ENCODE peak calls at places on chromosomes 11 and 22, in nine cellular contexts. G is heart left ventricle, O is neural progenitor cell, Y is esophagus squamous epithelium, H is gastrocnemius medialis, T is OCI-LY7, P is vagina, Z is mucosa of descending colon, X is transverse colon. R is an unnamed sample. For H3K4me1, the result is how much of the 10 kb centered on the place peaks cover.

GRCh38 chr22:43802897-43803495 is 9.1 kb downstream of the EFCAB6 start:
- DNase-seq in G (no peak), O (no peak), Y (no peak), H (no peak), T (no peak), P (no peak), Z (no peak), X (no peak), R (no peak)

GRCh38 chr11:125429174-125429707 is 66.8 kb downstream of the FEZ1 start:
- DNase-seq in G (peak), O (peak), Y (no peak), H (peak), T (peak), P (no peak), Z (peak), X (peak), R (peak)

GRCh38 chr11:1202776-1203504 is 19.9 kb upstream of the MUC5B start:
- DNase-seq in G (no peak), O (peak), Y (no peak), H (no peak), T (peak), P (no peak), Z (peak), X (peak), R (peak)

GRCh38 chr11:125376856-125377255 is 119.2 kb downstream of the FEZ1 start:
- DNase-seq in G (no peak), O (no peak), Y (no peak), H (no peak), T (no peak), P (no peak), Z (no peak), X (no peak), R (no peak)

GRCh38 chr11:134126197-134126822 is 57.4 kb downstream of the JAM3 start:
- DNase-seq in G (no peak), O (no peak), Y (no peak), H (no peak), T (no peak), P (no peak), Z (no peak), X (no peak), R (no peak)

GRCh38 chr11:38791346-38791961 is 2193.4 kb upstream of the RAG2 start:
- DNase-seq in G (no peak), O (peak), Y (no peak), H (no peak), T (peak), P (no peak), Z (peak), X (no peak), R (no peak)

GRCh38 chr11:35680506-35680905 is 17.9 kb downstream of the TRIM44 start:
- DNase-seq in G (no peak), O (no peak), Y (no peak), H (no peak), T (peak), P (no peak), Z (no peak), X (no peak), R (no peak)

GRCh38 chr22:20567371-20567847 is 60.0 kb downstream of the MED15 start:
- DNase-seq in G (no peak), O (no peak), Y (no peak), H (no peak), T (no peak), P (no peak), Z (no peak), X (no peak), R (peak)

GRCh38 chr11:66498508-66498907 is 11.9 kb upstream of the BBS1 start:
- DNase-seq in G (no peak), O (no peak), Y (no peak), H (no peak), T (no peak), P (no peak), Z (no peak), X (no peak), R (no peak)

GRCh38 chr11:12798609-12799011 is 124.4 kb downstream of the TEAD1 start:
- DNase-seq in G (no peak), O (no peak), Y (no peak), H (no peak), T (no peak), P (no peak), Z (peak), X (no peak), R (no peak)

GRCh38 chr22:40487663-40488249 is 117.4 kb downstream of the SGSM3 start:
- DNase-seq in G (no peak), O (no peak), Y (no peak), H (no peak), T (peak), P (no peak), Z (no peak), X (no peak), R (no peak)

GRCh38 chr22:35418088-35418487 is 18.1 kb downstream of the MCM5 start:
- DNase-seq in G (no peak), O (no peak), Y (no peak), H (no peak), T (no peak), P (no peak), Z (no peak), X (no peak), R (no peak)

GRCh38 chr11:57478971-57479663 is 18.8 kb downstream of the RTN4RL2 start:
- DNase-seq in G (no peak), O (no peak), Y (no peak), H (no peak), T (no peak), P (no peak), Z (no peak), X (no peak), R (no peak)

GRCh38 chr22:31504282-31504681 is 7.9 kb downstream of the SFI1 start:
- DNase-seq in G (no peak), O (no peak), Y (no peak), H (no peak), T (no peak), P (no peak), Z (no peak), X (no peak), R (no peak)

GRCh38 chr11:12719221-12719620 is 45.0 kb downstream of the TEAD1 start:
- DNase-seq in G (no peak), O (peak), Y (no peak), H (no peak), T (no peak), P (no peak), Z (no peak), X (no peak), R (no peak)

GRCh38 chr11:102225689-102226562 is 91.4 kb upstream of the BIRC3 start:
- DNase-seq in G (no peak), O (no peak), Y (no peak), H (no peak), T (no peak), P (no peak), Z (no peak), X (no peak), R (no peak)

GRCh38 chr11:132941761-132942160 is 590.5 kb downstream of the OPCML start:
- DNase-seq in G (no peak), O (no peak), Y (no peak), H (no peak), T (no peak), P (no peak), Z (no peak), X (no peak), R (no peak)

GRCh38 chr11:110381214-110381613 is 48.5 kb upstream of the FDX1 start:
- DNase-seq in G (no peak), O (no peak), Y (no peak), H (no peak), T (no peak), P (no peak), Z (no peak), X (no peak), R (no peak)

GRCh38 chr22:29359469-29359868 is 28.9 kb downstream of the AP1B1 start:
- DNase-seq in G (peak), O (peak), Y (no peak), H (peak), T (peak), P (no peak), Z (peak), X (peak), R (peak)

GRCh38 chr11:1844221-1845094 is 5.7 kb downstream of the TNNI2 start:
- DNase-seq in G (peak), O (no peak), Y (no peak), H (no peak), T (no peak), P (no peak), Z (peak), X (peak), R (peak)

GRCh38 chr11:11491014-11491413 is 130.8 kb downstream of the GALNT18 start:
- DNase-seq in G (no peak), O (no peak), Y (no peak), H (peak), T (no peak), P (no peak), Z (no peak), X (no peak), R (no peak)

GRCh38 chr11:11496879-11497278 is 124.9 kb downstream of the GALNT18 start:
- DNase-seq in G (no peak), O (no peak), Y (no peak), H (no peak), T (no peak), P (no peak), Z (no peak), X (no peak), R (no peak)

GRCh38 chr11:11494348-11494747 is 127.5 kb downstream of the GALNT18 start:
- DNase-seq in G (no peak), O (no peak), Y (no peak), H (no peak), T (no peak), P (no peak), Z (no peak), X (no peak), R (no peak)

GRCh38 chr11:11491589-11491988 is 130.2 kb downstream of the GALNT18 start:
- DNase-seq in G (no peak), O (no peak), Y (no peak), H (no peak), T (no peak), P (no peak), Z (no peak), X (no peak), R (no peak)

GRCh38 chr11:11493698-11494097 is 128.1 kb downstream of the GALNT18 start:
- DNase-seq in G (no peak), O (no peak), Y (no peak), H (no peak), T (no peak), P (no peak), Z (no peak), X (no peak), R (no peak)
- TF ChIP-seq CTCF in G (no peak), O (no peak), Y (no peak), H (no peak), T (no peak), P (no peak), Z (no peak), X (no peak), R (no peak)

DNA sequence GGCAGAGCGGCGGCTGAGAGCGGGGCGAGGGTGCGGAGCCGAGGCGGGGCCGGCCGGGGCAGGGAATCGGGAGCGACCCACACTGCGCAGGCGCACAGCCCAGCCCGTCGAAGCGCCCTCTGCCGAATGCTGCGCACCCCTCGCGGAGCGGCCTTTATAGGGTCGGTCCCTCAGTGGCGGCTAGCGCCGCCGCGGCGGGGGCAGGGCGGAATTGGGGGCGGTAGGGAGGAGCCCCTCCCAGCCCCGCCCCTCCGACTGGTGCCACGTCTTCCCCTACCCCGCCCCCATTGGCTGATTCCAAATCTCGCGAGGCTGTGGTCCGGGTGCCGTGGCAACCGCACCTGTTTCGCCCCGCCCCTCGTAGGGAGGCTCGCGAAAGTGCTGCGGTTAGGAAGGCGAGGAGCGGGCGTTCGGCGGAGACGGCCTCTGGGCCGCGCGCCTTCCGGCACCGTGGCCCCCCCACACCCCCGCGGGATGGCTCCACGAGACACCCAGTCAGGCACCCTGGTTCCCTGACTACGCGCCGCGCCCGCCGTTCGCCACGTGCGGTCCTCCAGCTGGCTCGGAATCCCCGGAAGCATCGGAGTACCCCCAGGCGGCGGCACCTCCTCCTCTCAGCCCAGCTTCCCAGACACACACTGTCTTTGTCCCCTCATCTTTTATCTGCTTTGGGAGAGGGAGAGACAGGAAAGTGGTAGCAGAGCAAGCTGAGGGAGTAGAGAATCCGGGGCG is at the start of gene EHD1:
- DNase-seq in G (peak), O (peak), Y (peak), H (peak), T (peak), P (no peak), Z (peak), X (peak), R (peak)
- H3K4me1 ChIP-seq in G (under half), O (under half), Y (under half), H (half or more), T (half or more), P (half or more), Z (under half), X (under half), R (half or more)

DNA sequence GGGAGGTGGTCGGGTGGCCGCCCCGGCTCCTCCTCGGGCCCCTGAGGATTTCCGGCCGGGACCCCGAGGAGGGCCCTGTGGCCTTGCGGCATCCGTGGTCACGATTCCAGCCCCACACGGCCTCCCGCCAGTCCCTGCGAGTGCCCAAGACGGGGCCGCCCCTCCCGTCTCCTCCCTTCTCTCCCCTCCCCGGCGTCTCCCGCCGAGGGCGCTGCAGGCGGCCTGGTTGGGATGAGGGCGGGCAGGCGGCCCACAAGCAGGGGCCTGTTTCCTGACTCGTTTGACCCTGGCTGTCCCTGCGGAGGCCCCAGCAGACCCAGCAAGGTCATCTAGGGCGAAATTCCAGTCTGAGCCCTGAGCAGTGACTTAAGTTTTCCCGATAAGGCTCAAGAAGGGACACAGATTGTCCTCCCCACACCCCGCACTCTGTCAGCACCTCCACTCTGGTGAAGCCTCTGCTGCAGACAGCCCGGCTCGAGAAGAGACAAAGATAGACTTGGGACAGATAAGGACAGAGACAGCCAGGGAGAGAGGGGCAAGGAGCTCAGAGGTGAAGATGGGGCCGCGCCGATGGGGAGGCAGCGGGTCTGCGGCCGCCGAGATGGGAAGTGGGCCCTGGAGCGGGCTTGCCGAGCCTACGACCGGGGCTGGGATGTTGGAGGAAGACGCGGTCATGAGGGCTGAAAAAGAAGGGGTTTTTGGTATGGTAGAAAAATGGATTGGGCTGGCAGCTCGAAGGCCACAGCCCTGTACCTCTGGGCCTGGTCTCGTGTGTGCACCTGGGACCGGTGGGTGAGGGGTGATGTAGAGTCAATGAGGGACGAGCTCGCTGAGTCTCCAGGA is 95.0 kb downstream of the SWAP70 start:
- DNase-seq in G (peak), O (peak), Y (no peak), H (peak), T (peak), P (no peak), Z (peak), X (peak), R (peak)
- TF ChIP-seq CTCF in G (no peak), O (no peak), Y (no peak), H (no peak), T (no peak), P (no peak), Z (no peak), X (no peak), R (peak)

GRCh38 chr11:114321621-114322257 is 25.5 kb downstream of the NNMT start:
- DNase-seq in G (no peak), O (no peak), Y (no peak), H (no peak), T (no peak), P (no peak), Z (no peak), X (no peak), R (peak)
- H3K4me1 ChIP-seq in G (under half), O (under half), Y (under half), H (under half), T (under half), P (under half), Z (under half), X (under half), R (under half)

GRCh38 chr11:73306069-73306468 is 2.0 kb upstream of the ARHGEF17 start:
- DNase-seq in G (no peak), O (no peak), Y (no peak), H (no peak), T (peak), P (no peak), Z (no peak), X (no peak), R (no peak)
- TF ChIP-seq CTCF in G (no peak), O (peak), Y (no peak), H (no peak), T (peak), P (no peak), Z (no peak), X (no peak), R (no peak)

GRCh38 chr11:117874910-117875396 is 1.5 kb downstream of the FXYD6 start:
- DNase-seq in G (no peak), O (no peak), Y (no peak), H (no peak), T (no peak), P (peak), Z (no peak), X (no peak), R (no peak)

GRCh38 chr11:117875397-117876048 is 935 bp downstream of the FXYD6 start:
- DNase-seq in G (no peak), O (peak), Y (no peak), H (no peak), T (no peak), P (peak), Z (no peak), X (no peak), R (peak)

GRCh38 chr11:117877120-117877784 is 794 bp upstream of the FXYD6 start:
- DNase-seq in G (no peak), O (no peak), Y (no peak), H (no peak), T (no peak), P (peak), Z (no peak), X (no peak), R (peak)

GRCh38 chr11:117876049-117876340 is 463 bp downstream of the FXYD6 start:
- DNase-seq in G (no peak), O (no peak), Y (no peak), H (no peak), T (no peak), P (peak), Z (no peak), X (no peak), R (no peak)

DNA sequence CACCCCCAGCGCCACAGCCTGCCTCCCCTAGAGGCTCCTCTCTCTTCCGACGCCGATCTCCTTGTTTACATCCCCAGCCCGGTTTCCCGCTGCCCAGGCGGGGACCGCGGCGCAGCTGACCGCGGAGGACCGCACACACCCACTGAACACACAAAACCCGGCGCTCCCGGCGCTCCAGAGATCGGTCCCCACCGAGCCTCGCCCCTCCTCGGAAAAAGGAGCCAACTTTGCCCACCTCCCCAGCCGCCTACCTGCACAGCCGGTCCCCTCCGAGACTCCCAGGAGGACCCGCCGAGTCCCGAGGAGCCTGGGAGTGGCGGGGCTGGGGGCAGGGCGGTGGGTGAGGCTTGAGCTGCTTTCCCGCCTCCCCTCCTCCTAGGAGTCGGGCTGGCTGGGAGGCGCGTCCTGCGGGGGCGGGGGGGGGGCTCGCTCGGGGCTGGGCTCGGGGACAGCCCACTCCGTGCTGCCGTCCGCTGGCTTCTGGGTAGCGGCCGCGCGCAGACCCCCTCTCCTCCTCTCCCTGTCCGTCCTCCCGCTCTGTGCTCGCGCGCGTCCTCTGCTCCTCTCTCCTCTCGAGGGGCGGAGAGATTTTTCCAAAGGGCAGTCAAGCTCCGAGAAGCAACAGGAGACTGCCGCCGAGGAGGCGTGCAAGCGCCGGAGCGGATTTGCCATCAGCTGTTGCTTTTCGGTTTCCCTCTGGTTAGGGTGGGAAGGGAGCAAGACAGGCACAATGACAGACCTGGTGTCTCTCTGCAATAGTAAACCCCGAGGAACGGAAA is at the start of gene FXYD6:
- DNase-seq in G (peak), O (peak), Y (no peak), H (no peak), T (no peak), P (peak), Z (peak), X (peak), R (peak)
- H3K4me1 ChIP-seq in G (under half), O (under half), Y (under half), H (under half), T (under half), P (under half), Z (under half), X (under half), R (half or more)

GRCh38 chr11:65291613-65292012 is 23.1 kb upstream of the CDC42EP2 start:
- DNase-seq in G (no peak), O (no peak), Y (no peak), H (no peak), T (no peak), P (no peak), Z (no peak), X (no peak), R (no peak)
- TF ChIP-seq CTCF in G (no peak), O (no peak), Y (no peak), H (no peak), T (no peak), P (no peak), Z (no peak), X (no peak), R (no peak)

GRCh38 chr11:62725686-62726085 is 1.6 kb downstream of the HNRNPUL2 start:
- DNase-seq in G (no peak), O (no peak), Y (no peak), H (no peak), T (no peak), P (no peak), Z (no peak), X (no peak), R (no peak)
- H3K4me1 ChIP-seq in G (under half), O (under half), Y (under half), H (under half), T (under half), P (under half), Z (under half), X (under half), R (half or more)

GRCh38 chr11:19740586-19740985 is 27.9 kb downstream of the NAV2 start:
- DNase-seq in G (no peak), O (no peak), Y (no peak), H (no peak), T (no peak), P (no peak), Z (no peak), X (no peak), R (no peak)

GRCh38 chr11:19743622-19744021 is 31.0 kb downstream of the NAV2 start:
- DNase-seq in G (no peak), O (no peak), Y (no peak), H (no peak), T (no peak), P (no peak), Z (no peak), X (no peak), R (no peak)

GRCh38 chr11:19746081-19746480 is 33.4 kb downstream of the NAV2 start:
- DNase-seq in G (no peak), O (no peak), Y (no peak), H (no peak), T (no peak), P (no peak), Z (no peak), X (no peak), R (no peak)

GRCh38 chr11:19742595-19743292 is 30.1 kb downstream of the NAV2 start:
- DNase-seq in G (peak), O (peak), Y (no peak), H (peak), T (peak), P (no peak), Z (peak), X (peak), R (peak)

GRCh38 chr11:19744130-19744529 is 31.5 kb downstream of the NAV2 start:
- DNase-seq in G (peak), O (no peak), Y (no peak), H (no peak), T (no peak), P (no peak), Z (no peak), X (no peak), R (no peak)
- TF ChIP-seq CTCF in G (no peak), O (no peak), Y (no peak), H (no peak), T (no peak), P (no peak), Z (no peak), X (no peak), R (no peak)

R was measured in left ventricle myocardium inferior.